ENCODE peak calls at places on chromosomes 1 and 21, in six cellular contexts. B, S, C, W, L and Y are unnamed samples.

GRCh38 chr1:23868848-23869450 is 859 bp upstream of the FUCA1 start:
- DNase-seq in B (no peak), S (no peak), C (no peak), W (no peak), L (no peak), Y (no peak)

GRCh38 chr1:112255080-112255479 is 140.9 kb upstream of the CTTNBP2NL start:
- DNase-seq in B (no peak), S (no peak), C (no peak), W (no peak), L (no peak), Y (no peak)

GRCh38 chr1:43172532-43172972 is 422 bp downstream of the CFAP57 start:
- DNase-seq in B (peak; percentile 59), S (peak; percentile 89), C (peak; percentile 87), W (peak; percentile 89), L (peak; percentile 83), Y (peak; percentile 63)

GRCh38 chr1:28601696-28602095 is 9.6 kb downstream of the RAB42 start:
- DNase-seq in B (no peak), S (no peak), C (no peak), W (no peak), L (no peak), Y (no peak)

GRCh38 chr1:53763911-53764310 is 24.9 kb upstream of the GLIS1 start:
- DNase-seq in B (no peak), S (no peak), C (no peak), W (no peak), L (no peak), Y (no peak)

GRCh38 chr1:33140153-33141149 is 41.4 kb downstream of the TRIM62 start:
- DNase-seq in B (no peak), S (no peak), C (no peak), W (peak; percentile 71), L (no peak), Y (no peak)

GRCh38 chr1:236063919-236064673 is 794 bp downstream of the NID1 start:
- DNase-seq in B (no peak), S (no peak), C (no peak), W (peak; percentile 47), L (peak; percentile 23), Y (no peak)

GRCh38 chr1:183218981-183219621 is 33.0 kb downstream of the LAMC2 start:
- DNase-seq in B (no peak), S (peak; percentile 6), C (no peak), W (peak; percentile 43), L (peak; percentile 89), Y (peak; percentile 32)

GRCh38 chr21:30337644-30338170 is at the start of gene KRTAP27-1:
- DNase-seq in B (no peak), S (no peak), C (no peak), W (no peak), L (no peak), Y (no peak)

GRCh38 chr21:18725653-18726052 is 322.1 kb upstream of the TMPRSS15 start:
- DNase-seq in B (no peak), S (no peak), C (peak; percentile 13), W (peak; percentile 40), L (no peak), Y (no peak)

GRCh38 chr1:111924786-111925185 is 64.7 kb downstream of the KCND3 start:
- DNase-seq in B (no peak), S (no peak), C (no peak), W (no peak), L (no peak), Y (no peak)

GRCh38 chr1:154833841-154834240 is 36.2 kb downstream of the KCNN3 start:
- DNase-seq in B (no peak), S (no peak), C (no peak), W (no peak), L (no peak), Y (no peak)

GRCh38 chr1:179939941-179940340 is 14.7 kb upstream of the CEP350 start:
- DNase-seq in B (no peak), S (no peak), C (no peak), W (no peak), L (no peak), Y (no peak)

GRCh38 chr21:45129231-45129923 is 55.0 kb downstream of the ADARB1 start:
- DNase-seq in B (no peak), S (no peak), C (no peak), W (no peak), L (no peak), Y (no peak)

GRCh38 chr1:21752186-21752585 is 30.8 kb downstream of the USP48 start:
- DNase-seq in B (no peak), S (no peak), C (no peak), W (no peak), L (no peak), Y (no peak)

GRCh38 chr1:67439277-67440029 is 9.3 kb upstream of the SERBP1 start:
- DNase-seq in B (no peak), S (no peak), C (no peak), W (no peak), L (no peak), Y (no peak)

GRCh38 chr1:14238472-14239059 is 359.9 kb upstream of the KAZN start:
- DNase-seq in B (no peak), S (no peak), C (no peak), W (no peak), L (no peak), Y (no peak)